ENCODE peak calls at places on chromosomes 7 and 10, in six cellular contexts. U is NCI-H146, I is WERI-Rb-1, S is Right ventricle myocardium inferior, Q is mammary epithelial cell, X is skeletal muscle cell. H is an unnamed sample.

GRCh38 chr7:69537691-69538090 is 60.6 kb upstream of the AUTS2 start:
- DNase-seq in S (no peak), U (no peak), X (no peak), Q (no peak), I (peak), H (no peak)

GRCh38 chr10:112000466-112000865 is 183.1 kb downstream of the GPAM start:
- DNase-seq in U (no peak), Q (no peak), I (no peak), S (no peak), X (peak), H (no peak)

GRCh38 chr10:3655528-3655927 is 129.5 kb downstream of the KLF6 start:
- DNase-seq in S (no peak), X (no peak), Q (no peak), I (no peak), U (peak), H (no peak)

GRCh38 chr10:72261323-72262018 is 12.3 kb upstream of the DDIT4 start:
- DNase-seq in U (peak), S (no peak), Q (peak), I (no peak), X (no peak), H (peak)

GRCh38 chr10:114356786-114357588 is 47.3 kb downstream of the AFAP1L2 start:
- DNase-seq in S (no peak), Q (peak), X (no peak), U (no peak), I (no peak), H (no peak)

GRCh38 chr7:100604078-100604975 is 2.2 kb downstream of the PCOLCE start:
- DNase-seq in U (peak), S (peak), X (no peak), I (peak), Q (peak), H (peak)

GRCh38 chr10:95341716-95342130 is 50.9 kb upstream of the PDLIM1 start:
- DNase-seq in S (no peak), X (no peak), I (no peak), Q (no peak), U (no peak), H (no peak)

GRCh38 chr10:94639902-94640301 is 43.6 kb upstream of the CYP2C18 start:
- DNase-seq in S (no peak), I (no peak), U (no peak), X (no peak), Q (no peak), H (no peak)

GRCh38 chr10:21167288-21168010 is 270.3 kb upstream of the NEBL start:
- DNase-seq in Q (no peak), X (no peak), I (no peak), S (no peak), U (no peak), H (no peak)

GRCh38 chr7:56063882-56064625 is at the start of gene SUMF2:
- DNase-seq in X (peak), Q (peak), I (peak), U (peak), S (peak), H (peak)

GRCh38 chr7:21076054-21076453 is 289.4 kb upstream of the SP8 start:
- DNase-seq in X (no peak), I (no peak), U (peak), S (no peak), Q (no peak), H (no peak)

GRCh38 chr10:88926484-88927249 is 25.9 kb downstream of the ACTA2 start:
- DNase-seq in Q (no peak), X (peak), S (no peak), U (no peak), I (no peak), H (no peak)

GRCh38 chr7:70736715-70737460 is 395.1 kb upstream of the GALNT17 start:
- DNase-seq in I (no peak), X (peak), Q (peak), U (no peak), S (no peak), H (no peak)

H was measured in glutamatergic neuron.